ENCODE peak calls at places on chromosomes 2 and 18, in five cellular contexts. Y, Q, Z, G and F are unnamed samples. For H3K36me3, the result is how much of the 10 kb centered on the place peaks cover.

GRCh38 chr2:227870710-227871374 is 589 bp upstream of the DAW1 start:
- DNase-seq in Q (peak), Z (peak), Y (no peak), G (no peak), F (no peak)

GRCh38 chr18:36307513-36307912 is 10.0 kb downstream of the FHOD3 start:
- DNase-seq in Q (peak), G (no peak), Y (no peak), Z (no peak), F (no peak)

GRCh38 chr2:68987051-68987503 is 12.6 kb downstream of the GKN1 start:
- DNase-seq in G (no peak), Y (no peak), Q (no peak), Z (no peak), F (peak)

GRCh38 chr2:113796592-113797180 is 40.2 kb upstream of the SLC35F5 start:
- DNase-seq in Y (no peak), Z (no peak), G (no peak), Q (no peak), F (no peak)

GRCh38 chr2:164242409-164242808 is 378.9 kb downstream of the GRB14 start:
- DNase-seq in Y (no peak), Q (no peak), Z (no peak), G (no peak), F (no peak)

GRCh38 chr2:66531156-66531555 is 96.2 kb downstream of the MEIS1 start:
- DNase-seq in G (no peak), Z (no peak), Q (peak), Y (no peak), F (no peak)

GRCh38 chr2:122748552-122749011 is 993.1 kb downstream of the TSN start:
- DNase-seq in Z (peak), G (no peak), Y (no peak), Q (peak), F (no peak)

GRCh38 chr2:132448771-132449170 is 32.2 kb downstream of the GPR39 start:
- DNase-seq in Z (peak), G (no peak), Y (no peak), Q (no peak), F (peak)

GRCh38 chr18:22214731-22215528 is 45.5 kb downstream of the GATA6 start:
- DNase-seq in Z (no peak), G (no peak), Q (peak), Y (no peak), F (peak)

GRCh38 chr18:24656571-24656971 is 196.1 kb downstream of the HRH4 start:
- DNase-seq in Z (no peak), Q (peak), Y (no peak), G (no peak), F (no peak)

GRCh38 chr2:32864761-32865160 is 82.0 kb upstream of the LTBP1 start:
- DNase-seq in Z (no peak), Y (no peak), Q (peak), G (no peak), F (no peak)

GRCh38 chr18:28729321-28729720 is 552.4 kb upstream of the CDH2 start:
- DNase-seq in Z (no peak), G (no peak), Q (peak), Y (no peak), F (no peak)

GRCh38 chr2:176449852-176450251 is 180.6 kb downstream of the MTX2 start:
- DNase-seq in Z (peak), Q (peak), G (no peak), Y (no peak), F (no peak)

GRCh38 chr2:241933175-241933911 is 63.8 kb downstream of the RTP5 start:
- DNase-seq in Y (no peak), Z (no peak), G (no peak), Q (peak), F (no peak)

GRCh38 chr18:10660485-10660884 is 134.7 kb downstream of the NAPG start:
- DNase-seq in Z (no peak), G (no peak), Q (peak), Y (no peak), F (no peak)

GRCh38 chr2:161486111-161486510 is 70.0 kb downstream of the TBR1 start:
- DNase-seq in Q (no peak), Z (no peak), G (no peak), Y (no peak), F (no peak)

GRCh38 chr2:234352270-234352669 is 144.6 kb downstream of the ARL4C start:
- DNase-seq in G (no peak), Y (no peak), Q (no peak), Z (no peak), F (no peak)

GRCh38 chr2:111958901-111959300 is 60.5 kb downstream of the MERTK start:
- DNase-seq in Y (no peak), G (no peak), Q (no peak), Z (peak), F (no peak)
- H3K27ac ChIP-seq in Y (no peak), G (peak), Q (no peak), Z (no peak), F (peak)

GRCh38 chr18:79736230-79736629 is 56.6 kb downstream of the CTDP1 start:
- DNase-seq in G (peak), Q (no peak), Z (no peak), Y (no peak), F (no peak)

GRCh38 chr18:79736846-79737245 is 57.2 kb downstream of the CTDP1 start:
- DNase-seq in Z (no peak), G (peak), Y (no peak), Q (no peak), F (no peak)

GRCh38 chr18:79738041-79738461 is 58.4 kb downstream of the CTDP1 start:
- DNase-seq in Q (no peak), Y (no peak), Z (no peak), G (peak), F (no peak)

GRCh38 chr18:79738565-79739439 is 58.9 kb upstream of the KCNG2 start:
- DNase-seq in Y (no peak), Z (no peak), G (peak), Q (no peak), F (no peak)

DNA sequence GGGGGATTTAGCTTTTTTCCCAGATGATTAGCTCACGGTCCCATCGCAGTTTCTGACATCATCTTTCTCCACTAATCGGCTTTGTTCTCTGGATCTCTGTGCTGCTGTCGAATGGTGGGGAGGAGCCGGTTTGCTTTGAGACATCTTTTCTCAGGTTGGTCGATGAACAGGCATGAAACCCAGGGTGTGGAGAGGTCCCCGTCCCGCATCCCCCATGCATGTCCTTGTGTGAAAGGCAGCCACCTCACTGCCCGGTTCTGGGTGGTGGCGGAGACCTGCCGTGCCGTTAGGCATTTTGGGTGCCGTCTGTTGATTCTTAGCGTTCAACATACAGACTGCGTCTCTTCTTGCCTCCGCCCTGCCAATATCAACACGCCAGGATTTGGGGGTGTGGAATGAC is 57.8 kb downstream of the CTDP1 start:
- DNase-seq in G (peak), Q (no peak), Z (no peak), Y (no peak), F (no peak)
- H3K36me3 ChIP-seq in G (half or more), Q (under half), Z (under half), Y (under half), F (under half)

DNA sequence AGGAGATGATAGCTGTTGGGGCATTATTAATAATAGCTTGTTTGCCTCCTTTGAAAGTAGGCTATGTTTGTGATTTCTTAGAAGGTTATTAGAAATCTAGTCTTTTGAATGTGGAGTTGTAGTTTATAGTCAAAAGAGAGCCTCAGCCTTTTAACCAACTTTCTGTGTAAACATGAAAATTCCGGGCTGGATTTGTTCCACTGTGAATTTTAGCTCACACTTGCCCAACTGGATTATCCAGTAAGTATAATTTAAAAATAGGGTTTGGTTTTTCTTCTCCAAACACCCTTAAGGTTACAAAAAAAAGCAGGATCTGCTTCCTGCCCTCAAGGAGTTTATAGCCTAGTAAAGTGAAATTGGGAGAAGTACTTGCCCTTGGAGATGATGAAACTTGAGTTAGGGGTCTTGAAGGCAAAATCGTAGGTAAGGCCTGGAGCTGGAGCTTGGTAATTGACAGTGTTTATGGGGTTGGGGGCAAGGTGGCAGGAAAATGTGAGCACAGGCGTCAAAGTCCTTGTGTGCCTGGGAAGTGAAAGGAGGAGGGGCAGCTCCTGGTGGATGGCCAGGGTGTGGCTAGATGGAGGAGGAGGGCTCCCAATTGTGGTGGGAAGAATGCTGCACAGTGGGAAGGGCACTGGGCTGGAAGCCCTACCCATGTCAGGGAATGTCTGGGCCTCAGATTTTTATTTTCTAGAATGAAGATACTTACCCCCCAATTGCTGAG is 21.3 kb downstream of the ITGA6 start:
- DNase-seq in Y (no peak), G (no peak), Q (no peak), Z (no peak), F (no peak)
- H3K4me3 ChIP-seq in Y (no peak), G (no peak), Q (no peak), Z (no peak), F (no peak)

GRCh38 chr2:12412898-12413305 is 303.8 kb upstream of the TRIB2 start:
- DNase-seq in Y (no peak), G (no peak), Z (peak), Q (peak), F (no peak)
- H3K27ac ChIP-seq in Y (no peak), G (peak), Z (peak), Q (no peak), F (no peak)

DNA sequence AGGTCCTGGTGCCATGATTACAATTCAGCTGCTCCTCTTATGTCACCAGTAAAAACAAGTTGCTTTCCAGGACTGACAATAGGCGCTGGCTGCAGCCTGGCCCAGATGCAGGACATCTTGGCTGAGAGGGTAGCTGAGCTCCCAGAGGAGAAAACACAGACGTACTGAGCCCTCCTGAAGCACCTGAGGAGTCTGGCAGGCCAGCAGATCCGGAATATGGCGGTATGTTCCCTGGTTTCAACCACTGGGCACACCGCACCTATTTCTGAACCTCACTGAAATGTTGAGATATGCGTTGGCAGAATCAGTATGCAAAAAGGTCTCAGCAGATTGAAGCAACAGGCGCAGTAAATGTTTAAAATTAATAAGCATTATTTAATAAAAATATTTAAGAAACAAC is 73.1 kb upstream of the BZW1 start:
- DNase-seq in Q (no peak), G (no peak), Y (no peak), Z (no peak), F (no peak)
- H3K36me3 ChIP-seq in Q (under half), G (under half), Y (under half), Z (under half), F (under half)

GRCh38 chr2:236178921-236179652 is 10.9 kb upstream of the GBX2 start:
- DNase-seq in Q (peak), Y (no peak), Z (peak), G (no peak), F (no peak)
- H3K4me3 ChIP-seq in Q (peak), Y (no peak), Z (no peak), G (peak), F (no peak)

DNA sequence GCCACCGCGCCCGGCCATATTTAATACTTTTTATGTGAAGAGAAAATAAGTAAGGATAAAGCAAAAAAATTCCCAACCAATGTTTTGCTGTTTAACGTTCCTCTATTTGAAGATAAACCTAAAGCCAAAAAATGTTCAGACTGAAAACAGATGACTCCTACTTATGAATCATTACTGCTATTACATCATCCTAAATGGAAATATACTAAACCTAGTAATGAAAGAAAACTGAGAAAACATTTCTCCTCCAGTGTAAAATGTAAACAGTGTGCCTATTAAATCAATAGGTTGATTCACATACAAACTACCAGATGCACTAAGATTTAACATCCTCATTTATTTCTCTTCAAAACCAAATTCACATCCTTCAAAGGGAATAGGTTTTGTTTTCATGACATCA is 43.5 kb downstream of the CWC22 start:
- DNase-seq in Q (peak), Z (no peak), G (no peak), Y (no peak), F (no peak)
- H3K27ac ChIP-seq in Q (peak), Z (no peak), G (no peak), Y (no peak), F (no peak)

DNA sequence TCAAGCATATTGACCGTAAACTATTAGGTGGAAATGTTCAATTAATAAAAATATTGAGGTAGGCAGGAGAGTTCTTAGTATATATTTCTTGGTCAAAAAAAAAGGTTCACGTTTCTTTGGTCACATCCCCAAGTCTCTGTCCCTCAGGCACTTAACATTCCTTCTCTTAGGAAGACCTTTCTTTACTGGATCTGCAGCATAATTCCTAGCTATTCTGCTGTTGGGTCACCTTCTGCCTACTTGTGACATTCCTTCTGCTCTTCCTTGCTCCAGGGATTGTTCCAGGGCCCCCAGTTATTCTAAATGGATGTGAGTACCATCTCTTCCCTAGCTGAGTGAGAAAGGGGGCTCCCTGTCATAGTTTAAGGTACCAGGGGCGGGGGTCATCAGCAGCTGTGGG is 4.2 kb downstream of the UGP2 start:
- DNase-seq in G (no peak), Q (no peak), Z (peak), Y (no peak), F (no peak)
- H3K36me3 ChIP-seq in G (under half), Q (under half), Z (under half), Y (under half), F (under half)

GRCh38 chr2:85771486-85771885 is 17.7 kb downstream of the ATOH8 start:
- DNase-seq in G (no peak), Q (no peak), Y (no peak), Z (no peak), F (no peak)
- H3K4me3 ChIP-seq in G (peak), Q (peak), Y (no peak), Z (no peak), F (no peak)

DNA sequence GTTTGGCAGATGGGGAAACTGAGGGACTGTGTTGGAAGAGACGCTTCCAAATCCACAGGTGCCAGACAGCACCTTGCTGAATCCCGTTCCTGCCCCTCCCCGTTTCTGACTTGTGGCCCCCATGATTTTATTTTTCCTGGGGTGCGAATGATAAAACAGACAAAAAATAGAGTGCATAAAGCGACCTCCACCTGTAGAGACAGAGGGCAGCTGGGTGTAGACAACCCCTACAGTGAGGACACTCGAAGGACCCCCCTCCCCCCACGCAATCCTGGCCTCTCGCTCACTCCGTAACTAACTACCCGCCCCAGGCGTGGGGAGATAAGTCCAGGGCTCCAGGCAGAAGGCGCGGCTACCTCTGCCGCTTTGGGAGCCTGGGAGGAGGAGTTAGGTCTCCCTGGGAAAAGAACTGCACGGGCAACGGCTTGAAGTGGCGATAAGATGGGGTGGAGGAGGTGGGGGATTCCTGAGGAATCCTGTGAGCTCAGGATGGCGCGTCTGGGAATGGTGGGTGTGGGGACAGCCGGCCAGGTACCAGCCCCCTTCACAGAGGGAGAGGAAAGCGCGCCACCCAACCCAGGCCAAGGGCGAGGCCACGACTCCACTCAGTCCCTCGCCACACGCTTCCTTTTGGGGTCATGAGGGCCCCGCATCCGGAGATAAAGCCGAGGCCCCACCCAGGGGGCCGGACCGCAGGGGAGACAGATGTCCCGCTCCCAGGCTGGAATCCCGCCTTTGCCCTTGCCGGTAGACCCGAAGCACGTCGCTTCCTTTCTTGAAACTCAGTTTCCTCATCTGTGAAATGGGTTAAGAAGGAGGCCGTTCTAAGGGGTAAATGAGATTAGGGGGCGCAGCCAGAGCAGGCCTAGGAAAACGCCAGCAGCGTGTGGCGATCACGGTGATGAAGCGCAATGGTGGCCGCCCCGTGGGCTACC is 1.9 kb upstream of the CTDSP1 start:
- DNase-seq in G (peak), Y (no peak), Q (peak), Z (peak), F (peak)
- H3K27ac ChIP-seq in G (peak), Y (peak), Q (no peak), Z (peak), F (peak)